ENCODE peak calls at places on chromosome 13, in nine cellular contexts. Y is T47D; V is stimulated activated CD4-positive, alpha-beta T cell treated with anti-CD3 and anti-CD28 coated beads, TNF-alpha, amount 100 ng/mL, for 24 hours; Z is CD4-positive, alpha-beta memory T cell; U is SW 1271; A is iris pigment epithelial cell; F is lower lobe of right lung; M is H1; K is foreskin keratinocyte. O is an unnamed sample.

GRCh38 chr13:106259928-106260327 is 275.5 kb downstream of the EFNB2 start:
- DNase-seq in Y (no peak), V (no peak), Z (no peak), U (no peak), A (no peak), F (no peak), M (no peak), K (no peak), O (no peak)

GRCh38 chr13:36919833-36920611 is at the start of gene SMAD9:
- DNase-seq in Y (peak), V (peak), Z (no peak), U (peak), A (peak), F (peak), M (no peak), K (no peak), O (peak)

GRCh38 chr13:112220296-112220875 is 153.4 kb downstream of the SOX1 start:
- DNase-seq in Y (no peak), V (no peak), Z (no peak), U (no peak), A (no peak), F (no peak), M (no peak), K (no peak), O (no peak)

GRCh38 chr13:24737042-24737441 is 26.9 kb upstream of the RNF17 start:
- DNase-seq in Y (no peak), V (no peak), Z (no peak), U (no peak), A (no peak), F (no peak), M (no peak), K (no peak), O (no peak)

GRCh38 chr13:75365724-75366173 is 116.2 kb downstream of the TBC1D4 start:
- DNase-seq in Y (no peak), V (no peak), Z (no peak), U (peak), A (peak), F (no peak), M (no peak), K (peak), O (peak)

GRCh38 chr13:29598321-29598720 is 2.8 kb upstream of the SLC7A1 start:
- DNase-seq in Y (no peak), V (no peak), Z (no peak), U (no peak), A (no peak), F (no peak), M (no peak), K (no peak), O (no peak)

GRCh38 chr13:46010148-46010547 is 42.4 kb downstream of the ZC3H13 start:
- DNase-seq in Y (no peak), V (no peak), Z (no peak), U (no peak), A (peak), F (no peak), M (no peak), K (no peak), O (peak)

GRCh38 chr13:101181076-101181685 is 235.1 kb downstream of the NALCN start:
- DNase-seq in Y (no peak), V (no peak), Z (no peak), U (no peak), A (no peak), F (no peak), M (no peak), K (peak), O (peak)

GRCh38 chr13:84831666-84832657 is 949.7 kb upstream of the SLITRK1 start:
- DNase-seq in Y (no peak), V (no peak), Z (no peak), U (no peak), A (no peak), F (no peak), M (no peak), K (no peak), O (no peak)

GRCh38 chr13:111115841-111116500 is 861 bp downstream of the ARHGEF7 start:
- DNase-seq in Y (no peak), V (no peak), Z (no peak), U (no peak), A (peak), F (no peak), M (no peak), K (no peak), O (peak)

GRCh38 chr13:25738342-25738771 is 313.5 kb downstream of the SHISA2 start:
- DNase-seq in Y (no peak), V (no peak), Z (no peak), U (no peak), A (peak), F (no peak), M (no peak), K (peak), O (peak)

GRCh38 chr13:35736876-35737275 is 260.4 kb upstream of the MAB21L1 start:
- DNase-seq in Y (no peak), V (no peak), Z (no peak), U (no peak), A (no peak), F (no peak), M (no peak), K (no peak), O (no peak)

GRCh38 chr13:82688400-82688999 is 1193.8 kb downstream of the SLITRK1 start:
- DNase-seq in Y (no peak), V (no peak), Z (peak), U (peak), A (peak), F (no peak), M (no peak), K (peak), O (peak)

GRCh38 chr13:36815069-36815468 is 4.0 kb upstream of the RFXAP start:
- DNase-seq in Y (no peak), V (no peak), Z (no peak), U (peak), A (no peak), F (no peak), M (no peak), K (no peak), O (no peak)

O was measured in astrocyte of the spinal cord.